ENCODE peak calls at places on chromosomes 1 and 21, in five cellular contexts. X, R, Z, K and G are unnamed samples.

GRCh38 chr1:219383273-219383672 is 209.6 kb downstream of the LYPLAL1 start:
- DNase-seq in X (no peak), R (no peak), Z (no peak), K (no peak), G (no peak)

GRCh38 chr1:244497805-244498204 is 36.7 kb downstream of the CATSPERE start:
- DNase-seq in X (no peak), R (no peak), Z (peak; percentile 3), K (no peak), G (peak; percentile 2)

GRCh38 chr21:45919593-45919992 is 62.0 kb upstream of the COL6A1 start:
- DNase-seq in X (no peak), R (no peak), Z (no peak), K (no peak), G (no peak)

GRCh38 chr1:66258404-66259105 is 275.4 kb upstream of the SGIP1 start:
- DNase-seq in X (no peak), R (no peak), Z (peak; percentile 23), K (no peak), G (no peak)

GRCh38 chr1:193346085-193346484 is 159.7 kb upstream of the B3GALT2 start:
- DNase-seq in X (no peak), R (no peak), Z (no peak), K (no peak), G (no peak)

GRCh38 chr1:89425056-89425455 is 61.2 kb downstream of the GBP6 start:
- DNase-seq in X (no peak), R (no peak), Z (no peak), K (no peak), G (no peak)

GRCh38 chr1:202248861-202249260 is 55.3 kb downstream of the LGR6 start:
- DNase-seq in X (no peak), R (no peak), Z (no peak), K (no peak), G (no peak)

GRCh38 chr1:171468120-171468790 is 17.1 kb upstream of the PRRC2C start:
- DNase-seq in X (no peak), R (no peak), Z (peak; percentile 71), K (peak; percentile 23), G (peak; percentile 61)

GRCh38 chr21:37742532-37742931 is 173.7 kb downstream of the KCNJ6 start:
- DNase-seq in X (no peak), R (no peak), Z (peak; percentile 64), K (no peak), G (peak; percentile 34)

GRCh38 chr1:100699744-100700143 is 19.8 kb upstream of the VCAM1 start:
- DNase-seq in X (no peak), R (no peak), Z (peak; percentile 60), K (peak; percentile 51), G (peak; percentile 50)

GRCh38 chr1:66556161-66556611 is 22.2 kb downstream of the SGIP1 start:
- DNase-seq in X (no peak), R (no peak), Z (no peak), K (no peak), G (no peak)

GRCh38 chr1:86487131-86487804 is 18.5 kb downstream of the CLCA1 start:
- DNase-seq in X (no peak), R (no peak), Z (peak; percentile 93), K (peak; percentile 92), G (peak; percentile 75)

GRCh38 chr1:68229927-68230812 is 2.2 kb downstream of the WLS start:
- DNase-seq in X (no peak), R (no peak), Z (peak; percentile 48), K (peak; percentile 48), G (peak; percentile 61)

GRCh38 chr1:212218911-212219310 is 66.3 kb upstream of the PPP2R5A start:
- DNase-seq in X (no peak), R (no peak), Z (peak; percentile 51), K (peak; percentile 81), G (peak; percentile 93)

GRCh38 chr1:236206548-236206947 is 64.2 kb downstream of the GPR137B start:
- DNase-seq in X (no peak), R (no peak), Z (no peak), K (no peak), G (no peak)

GRCh38 chr1:246110343-246111219 is 396.5 kb downstream of the SMYD3 start:
- DNase-seq in X (no peak), R (no peak), Z (peak; percentile 18), K (peak; percentile 70), G (peak; percentile 89)

GRCh38 chr1:27971674-27972073 is 11.9 kb downstream of the XKR8 start:
- DNase-seq in X (peak; percentile 49), R (no peak), Z (peak; percentile 59), K (no peak), G (no peak)

GRCh38 chr1:38835230-38835827 is 24.2 kb downstream of the RRAGC start:
- DNase-seq in X (peak; percentile 77), R (no peak), Z (peak; percentile 93), K (peak; percentile 85), G (peak; percentile 94)

GRCh38 chr1:30399026-30399425 is 324.4 kb downstream of the MATN1 start:
- DNase-seq in X (no peak), R (no peak), Z (no peak), K (no peak), G (no peak)

GRCh38 chr1:223712856-223713494 is 636 bp downstream of the CAPN2 start:
- DNase-seq in X (no peak), R (no peak), Z (no peak), K (no peak), G (no peak)

GRCh38 chr1:228288536-228289238 is 80.8 kb downstream of the OBSCN start:
- DNase-seq in X (no peak), R (no peak), Z (no peak), K (no peak), G (no peak)

GRCh38 chr1:165679282-165680036 is 18.9 kb downstream of the ALDH9A1 start:
- DNase-seq in X (no peak), R (no peak), Z (no peak), K (no peak), G (no peak)
- TF ChIP-seq CTCF in X (no peak), R (no peak), Z (no peak), K (no peak), G (no peak)

GRCh38 chr1:175865041-175865766 is 121.8 kb upstream of the TNR start:
- DNase-seq in X (no peak), R (no peak), Z (no peak), K (no peak), G (no peak)

GRCh38 chr1:175862418-175862817 is 119.0 kb upstream of the TNR start:
- DNase-seq in X (no peak), R (peak; percentile 38), Z (no peak), K (no peak), G (no peak)

GRCh38 chr1:175864625-175865024 is 121.2 kb upstream of the TNR start:
- DNase-seq in X (no peak), R (no peak), Z (no peak), K (no peak), G (no peak)

GRCh38 chr1:175863291-175864050 is 120.1 kb upstream of the TNR start:
- DNase-seq in X (no peak), R (peak; percentile 38), Z (no peak), K (no peak), G (no peak)

GRCh38 chr1:175864183-175864582 is 120.8 kb upstream of the TNR start:
- DNase-seq in X (no peak), R (no peak), Z (no peak), K (no peak), G (no peak)
- H3K4me3 ChIP-seq in X (no peak overlapping the region), R (no peak overlapping the region), Z (no peak overlapping the region), K (no peak overlapping the region), G (no peak overlapping the region)

GRCh38 chr1:205237526-205238484 is 10.1 kb downstream of the TMCC2 start:
- DNase-seq in X (no peak), R (no peak), Z (no peak), K (no peak), G (no peak)
- TF ChIP-seq CTCF in X (no peak), R (no peak), Z (no peak), K (no peak), G (no peak)

GRCh38 chr1:54220004-54220811 is 20.2 kb downstream of the MRPL37 start:
- DNase-seq in X (no peak), R (no peak), Z (peak; percentile 74), K (peak; percentile 40), G (peak; percentile 75)

GRCh38 chr1:54221867-54222484 is 22.0 kb downstream of the MRPL37 start:
- DNase-seq in X (no peak), R (no peak), Z (no peak), K (no peak), G (no peak)

GRCh38 chr1:54221113-54221834 is 21.3 kb downstream of the MRPL37 start:
- DNase-seq in X (no peak), R (no peak), Z (no peak), K (no peak), G (no peak)

GRCh38 chr1:54218883-54219687 is 19.1 kb downstream of the MRPL37 start:
- DNase-seq in X (no peak), R (no peak), Z (no peak), K (no peak), G (peak; percentile 39)

DNA sequence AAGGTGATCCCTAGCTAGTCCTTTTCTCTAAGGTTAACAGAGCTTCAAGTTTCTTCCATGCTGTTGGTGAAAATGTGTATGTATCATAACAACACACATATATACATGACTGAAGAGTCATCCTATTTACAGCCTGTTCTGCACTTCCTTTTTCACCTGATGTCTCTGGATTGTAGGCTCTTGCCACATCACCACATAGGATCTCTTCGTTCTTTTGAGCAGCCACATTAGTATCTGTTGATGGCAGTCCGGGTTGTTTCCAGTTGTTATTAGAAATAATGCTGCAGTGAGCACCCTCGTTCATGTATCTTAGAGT is 19.7 kb downstream of the MRPL37 start:
- DNase-seq in X (no peak), R (no peak), Z (no peak), K (no peak), G (no peak)
- H3K4me3 ChIP-seq in X (no peak overlapping the region), R (no peak overlapping the region), Z (no peak overlapping the region), K (no peak overlapping the region), G (no peak overlapping the region)